ENCODE peak calls at places on chromosome 7, in four cellular contexts. E is T-helper 2 cell, K is epithelial cell of esophagus, C is GM23338. O is an unnamed sample.
A peak's percentile ranks its signal among the peaks of the same experiment; 100 is the strongest.

GRCh38 chr7:142279616-142280015 is 21.8 kb upstream of the PRSS58 start:
- DNase-seq in E (no peak), K (no peak), C (no peak), O (no peak)

GRCh38 chr7:137591444-137591843 is 247.9 kb upstream of the PTN start:
- DNase-seq in C (peak; percentile 33), K (peak; percentile 76), E (peak; percentile 3), O (peak; percentile 61)

GRCh38 chr7:73828107-73828803 is 2.5 kb upstream of the CLDN4 start:
- DNase-seq in E (peak; percentile 49), C (no peak), K (peak; percentile 80), O (peak; percentile 90)

GRCh38 chr7:100099452-100099851 is 1.7 kb downstream of the MCM7 start:
- DNase-seq in K (peak; percentile 27), E (no peak), C (no peak), O (no peak)

GRCh38 chr7:112080974-112081373 is 125.2 kb downstream of the DOCK4 start:
- DNase-seq in E (peak; percentile 12), K (peak; percentile 66), C (peak; percentile 42), O (peak; percentile 70)

GRCh38 chr7:94289071-94289470 is 105.6 kb upstream of the COL1A2 start:
- DNase-seq in K (peak; percentile 83), C (peak; percentile 94), E (no peak), O (peak; percentile 94)

GRCh38 chr7:100655908-100656674 is at the start of gene ACTL6B:
- DNase-seq in E (peak; percentile 66), C (peak; percentile 95), K (peak; percentile 41), O (peak; percentile 82)

GRCh38 chr7:128409435-128410091 is at the start of gene IMPDH1:
- DNase-seq in K (peak; percentile 78), C (peak; percentile 83), E (peak; percentile 87), O (peak; percentile 70)

GRCh38 chr7:73966941-73967831 is 60.8 kb upstream of the ELN start:
- DNase-seq in K (no peak), C (no peak), E (no peak), O (peak; percentile 13)

GRCh38 chr7:124033093-124033806 is 383 bp upstream of the TMEM229A start:
- DNase-seq in C (peak; percentile 79), E (no peak), K (no peak), O (peak; percentile 68)

GRCh38 chr7:89312561-89312960 is 517.0 kb upstream of the TEX47 start:
- DNase-seq in K (no peak), E (no peak), C (no peak), O (peak; percentile 71)

GRCh38 chr7:28815369-28815927 is 142.7 kb downstream of the TRIL start:
- DNase-seq in K (no peak), E (no peak), C (no peak), O (no peak)

GRCh38 chr7:1564603-1565022 is 5.2 kb downstream of the PSMG3 start:
- DNase-seq in E (no peak), K (peak; percentile 83), C (no peak), O (no peak)

GRCh38 chr7:82677064-82677463 is 233.5 kb upstream of the CACNA2D1 start:
- DNase-seq in E (no peak), C (peak; percentile 44), K (no peak), O (peak; percentile 64)

O was measured in mesendoderm.